ENCODE peak calls at places on chromosome 11, in eight cellular contexts. Q is upper lobe of left lung; D is neuronal stem cell; B is CD8-positive, alpha-beta memory T cell; Y is AG04450; A is ovary; M is CD8-positive, alpha-beta T cell; H is neural progenitor cell. L is an unnamed sample.

GRCh38 chr11:111735262-111736116 is 30.7 kb downstream of the PPP2R1B start:
- DNase-seq in Q (peak; percentile 82), D (no peak), B (no peak), Y (peak; percentile 96), A (peak; percentile 93), M (no peak), H (no peak), L (peak; percentile 81)

GRCh38 chr11:11635456-11635855 is 13.7 kb upstream of the GALNT18 start:
- DNase-seq in Q (no peak), D (no peak), B (no peak), Y (no peak), A (no peak), M (no peak), H (no peak), L (no peak)

GRCh38 chr11:122163420-122163819 is 47.4 kb upstream of the BLID start:
- DNase-seq in Q (no peak), D (no peak), B (no peak), Y (no peak), A (no peak), M (no peak), H (no peak), L (no peak)

GRCh38 chr11:118437046-118437735 is 899 bp downstream of the KMT2A start:
- DNase-seq in Q (no peak), D (peak; percentile 54), B (peak; percentile 70), Y (no peak), A (peak; percentile 75), M (peak; percentile 30), H (peak; percentile 81), L (no peak)

GRCh38 chr11:86919557-86920210 is 35.5 kb downstream of the FZD4 start:
- DNase-seq in Q (no peak), D (peak; percentile 43), B (no peak), Y (peak; percentile 59), A (no peak), M (no peak), H (peak; percentile 75), L (no peak)

GRCh38 chr11:118343981-118344521 is at the start of gene CD3G:
- DNase-seq in Q (no peak), D (no peak), B (peak; percentile 87), Y (no peak), A (no peak), M (peak; percentile 72), H (no peak), L (no peak)

GRCh38 chr11:26905368-26905767 is 88.5 kb upstream of the FIBIN start:
- DNase-seq in Q (no peak), D (no peak), B (no peak), Y (no peak), A (no peak), M (no peak), H (peak; percentile 32), L (no peak)

GRCh38 chr11:17476317-17477083 is at the start of gene ABCC8:
- DNase-seq in Q (peak; percentile 84), D (no peak), B (no peak), Y (no peak), A (no peak), M (no peak), H (peak; percentile 77), L (no peak)

GRCh38 chr11:32438346-32438882 is 3.1 kb upstream of the WT1 start:
- DNase-seq in Q (no peak), D (no peak), B (no peak), Y (no peak), A (no peak), M (no peak), H (peak; percentile 45), L (no peak)

GRCh38 chr11:61120865-61121831 is 18.9 kb downstream of the CD5 start:
- DNase-seq in Q (no peak), D (no peak), B (peak; percentile 75), Y (no peak), A (peak; percentile 45), M (peak; percentile 30), H (no peak), L (peak; percentile 31)

GRCh38 chr11:44817207-44817944 is 90.6 kb downstream of the TSPAN18 start:
- DNase-seq in Q (no peak), D (no peak), B (no peak), Y (no peak), A (no peak), M (no peak), H (no peak), L (no peak)

GRCh38 chr11:61109671-61110070 is 7.4 kb downstream of the CD5 start:
- DNase-seq in Q (no peak), D (no peak), B (peak; percentile 32), Y (no peak), A (no peak), M (no peak), H (no peak), L (no peak)

GRCh38 chr11:47359586-47359985 is 7.1 kb upstream of the MYBPC3 start:
- DNase-seq in Q (peak; percentile 69), D (no peak), B (no peak), Y (no peak), A (no peak), M (no peak), H (no peak), L (no peak)

GRCh38 chr11:83392556-83392955 is 106.4 kb upstream of the CCDC90B start:
- DNase-seq in Q (no peak), D (no peak), B (no peak), Y (no peak), A (no peak), M (no peak), H (no peak), L (no peak)

GRCh38 chr11:42315267-42315666 is 855.8 kb upstream of the LRRC4C start:
- DNase-seq in Q (no peak), D (no peak), B (no peak), Y (no peak), A (no peak), M (no peak), H (no peak), L (no peak)

GRCh38 chr11:62905286-62905685 is 15.9 kb downstream of the CHRM1 start:
- DNase-seq in Q (no peak), D (no peak), B (no peak), Y (no peak), A (no peak), M (no peak), H (no peak), L (no peak)
- H3K27me3 ChIP-seq in Q (no peaks in the 10 kb centered on the region), D (peaks cover 2% of the 10 kb centered on the region), B (no peaks in the 10 kb centered on the region), Y (peaks cover 14% of the 10 kb centered on the region), A (no peaks in the 10 kb centered on the region), M (no peaks in the 10 kb centered on the region), H (no peaks in the 10 kb centered on the region), L (no peaks in the 10 kb centered on the region)

DNA sequence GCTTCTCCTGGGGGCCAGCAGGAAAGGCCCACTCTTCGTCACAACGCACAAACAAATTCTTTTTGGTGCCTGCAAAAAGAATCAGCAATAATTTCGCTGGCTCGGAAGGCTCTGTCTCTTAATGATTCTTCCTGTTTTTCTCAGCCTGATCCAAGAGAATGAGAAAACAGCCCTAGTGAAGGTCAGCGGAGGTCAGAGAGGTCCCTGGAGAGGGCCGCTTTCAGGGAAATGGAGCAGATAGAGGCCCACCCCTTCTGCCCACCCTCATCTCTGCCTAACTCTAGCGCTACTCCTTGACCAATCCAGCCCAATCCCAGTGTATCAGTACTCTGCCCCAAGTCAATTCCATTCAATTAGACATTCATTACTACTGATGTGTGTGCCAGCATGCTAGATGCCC is 19.2 kb downstream of the LRRC55 start:
- DNase-seq in Q (no peak), D (no peak), B (no peak), Y (no peak), A (no peak), M (no peak), H (no peak), L (no peak)
- H3K27me3 ChIP-seq in Q (no peaks in the 10 kb centered on the region), D (no peaks in the 10 kb centered on the region), B (no peaks in the 10 kb centered on the region), Y (peaks cover 39% of the 10 kb centered on the region), A (no peaks in the 10 kb centered on the region), M (no peaks in the 10 kb centered on the region), H (no peaks in the 10 kb centered on the region), L (no peaks in the 10 kb centered on the region)

GRCh38 chr11:1603629-1604028 is 4.6 kb downstream of the KRTAP5-3 start:
- DNase-seq in Q (no peak), D (no peak), B (no peak), Y (no peak), A (no peak), M (no peak), H (no peak), L (no peak)
- H3K27me3 ChIP-seq in Q (no peaks in the 10 kb centered on the region), D (no peaks in the 10 kb centered on the region), B (no peaks in the 10 kb centered on the region), Y (peaks cover 34% of the 10 kb centered on the region), A (no peaks in the 10 kb centered on the region), M (no peaks in the 10 kb centered on the region), H (peaks cover 37% of the 10 kb centered on the region), L (peaks cover 5% of the 10 kb centered on the region)

GRCh38 chr11:64436025-64436424 is 77.1 kb downstream of the RPS6KA4 start:
- DNase-seq in Q (no peak), D (no peak), B (no peak), Y (no peak), A (no peak), M (no peak), H (no peak), L (no peak)
- H3K27me3 ChIP-seq in Q (no peaks in the 10 kb centered on the region), D (no peaks in the 10 kb centered on the region), B (no peaks in the 10 kb centered on the region), Y (peaks cover 49% of the 10 kb centered on the region), A (no peaks in the 10 kb centered on the region), M (no peaks in the 10 kb centered on the region), H (no peaks in the 10 kb centered on the region), L (no peaks in the 10 kb centered on the region)

DNA sequence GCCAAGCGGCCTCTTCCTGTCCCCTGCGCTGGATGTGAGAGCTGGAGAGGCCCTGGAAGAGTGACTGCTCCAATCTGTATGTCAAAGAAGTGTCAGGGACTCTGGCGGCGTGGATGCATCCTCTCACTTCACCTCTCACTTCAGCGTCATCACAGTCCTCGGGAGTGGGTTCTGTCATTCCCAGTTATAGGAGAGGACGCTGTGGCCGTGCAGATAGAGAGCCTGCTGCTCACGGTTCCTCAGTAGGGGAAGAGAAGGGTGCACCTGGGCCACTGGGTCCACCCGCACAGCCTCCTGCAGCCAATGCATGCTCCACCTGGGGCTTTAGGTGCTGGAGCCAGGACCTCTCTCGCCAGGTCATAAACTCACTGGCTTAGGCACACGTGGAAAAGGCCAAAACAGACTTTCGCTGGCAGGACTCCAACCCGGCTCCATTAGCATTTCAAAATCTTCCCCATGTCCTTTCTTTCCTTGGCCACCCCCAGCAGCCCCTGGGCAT is 57.6 kb downstream of the ST14 start:
- DNase-seq in Q (no peak), D (no peak), B (no peak), Y (no peak), A (no peak), M (no peak), H (no peak), L (peak; percentile 39)
- H3K27me3 ChIP-seq in Q (no peaks in the 10 kb centered on the region), D (peaks cover 5% of the 10 kb centered on the region), B (no peaks in the 10 kb centered on the region), Y (peaks cover 34% of the 10 kb centered on the region), A (no peaks in the 10 kb centered on the region), M (no peaks in the 10 kb centered on the region), H (peaks cover 8% of the 10 kb centered on the region), L (no peaks in the 10 kb centered on the region)